ENCODE peak calls at places on chromosome 15, in six cellular contexts. B, P, G, J, A and D are unnamed samples.

GRCh38 chr15:41568350-41569017 is 9.5 kb downstream of the TYRO3 start:
- DNase-seq in B (no peak), P (no peak), G (no peak), J (no peak), A (no peak), D (peak)

GRCh38 chr15:83694030-83694429 is 40.1 kb downstream of the ADAMTSL3 start:
- DNase-seq in B (peak), P (no peak), G (no peak), J (no peak), A (no peak), D (no peak)

GRCh38 chr15:41940441-41940857 is 31.9 kb downstream of the EHD4 start:
- DNase-seq in B (peak), P (peak), G (peak), J (peak), A (no peak), D (no peak)

GRCh38 chr15:59762558-59762957 is 73.4 kb upstream of the BNIP2 start:
- DNase-seq in B (no peak), P (peak), G (no peak), J (no peak), A (no peak), D (no peak)

GRCh38 chr15:42918047-42918446 is 2.5 kb downstream of the TTBK2 start:
- DNase-seq in B (no peak), P (no peak), G (no peak), J (no peak), A (no peak), D (no peak)

GRCh38 chr15:48766196-48766595 is 44.7 kb downstream of the CEP152 start:
- DNase-seq in B (peak), P (no peak), G (no peak), J (no peak), A (no peak), D (no peak)

GRCh38 chr15:61943992-61944391 is 116.3 kb downstream of the VPS13C start:
- DNase-seq in B (no peak), P (no peak), G (no peak), J (no peak), A (no peak), D (no peak)

GRCh38 chr15:85689729-85690128 is 105.0 kb downstream of the KLHL25 start:
- DNase-seq in B (no peak), P (no peak), G (peak), J (peak), A (no peak), D (peak)

GRCh38 chr15:78006567-78007205 is 70.8 kb downstream of the TBC1D2B start:
- DNase-seq in B (no peak), P (no peak), G (no peak), J (no peak), A (no peak), D (no peak)

GRCh38 chr15:68788265-68788624 is 32.5 kb downstream of the ANP32A start:
- DNase-seq in B (no peak), P (no peak), G (no peak), J (no peak), A (no peak), D (no peak)

GRCh38 chr15:93034512-93034911 is 54.5 kb downstream of the RGMA start:
- DNase-seq in B (no peak), P (no peak), G (no peak), J (no peak), A (no peak), D (no peak)

GRCh38 chr15:61155741-61156700 is 73.1 kb downstream of the RORA start:
- DNase-seq in B (peak), P (peak), G (no peak), J (no peak), A (no peak), D (no peak)

GRCh38 chr15:74222705-74223104 is 13.4 kb upstream of the CCDC33 start:
- DNase-seq in B (no peak), P (no peak), G (no peak), J (no peak), A (peak), D (no peak)

GRCh38 chr15:70526221-70526973 is 237.0 kb downstream of the UACA start:
- DNase-seq in B (peak), P (peak), G (no peak), J (no peak), A (peak), D (peak)

GRCh38 chr15:59160880-59161593 is 45.6 kb upstream of the LDHAL6B start:
- DNase-seq in B (peak), P (no peak), G (no peak), J (peak), A (peak), D (no peak)

GRCh38 chr15:90261811-90262210 is 3.7 kb upstream of the NGRN start:
- DNase-seq in B (peak), P (peak), G (no peak), J (no peak), A (no peak), D (no peak)

GRCh38 chr15:84839714-84840113 is 22.6 kb downstream of the ALPK3 start:
- DNase-seq in B (no peak), P (no peak), G (no peak), J (no peak), A (no peak), D (no peak)

GRCh38 chr15:81091889-81092558 is 42.0 kb upstream of the CFAP161 start:
- DNase-seq in B (peak), P (peak), G (no peak), J (no peak), A (no peak), D (no peak)

GRCh38 chr15:31400222-31400927 is 73.7 kb downstream of the KLF13 start:
- DNase-seq in B (peak), P (no peak), G (no peak), J (no peak), A (no peak), D (no peak)

GRCh38 chr15:62637498-62637897 is 405.0 kb upstream of the TPM1 start:
- DNase-seq in B (no peak), P (no peak), G (no peak), J (no peak), A (no peak), D (no peak)

GRCh38 chr15:69881310-69881660 is 216.4 kb downstream of the TLE3 start:
- DNase-seq in B (no peak), P (peak), G (no peak), J (no peak), A (no peak), D (no peak)

GRCh38 chr15:92449476-92449875 is 55.8 kb downstream of the ST8SIA2 start:
- DNase-seq in B (peak), P (peak), G (no peak), J (no peak), A (no peak), D (peak)

GRCh38 chr15:55587321-55588069 is 650 bp downstream of the PYGO1 start:
- DNase-seq in B (peak), P (peak), G (no peak), J (no peak), A (peak), D (peak)

GRCh38 chr15:84734794-84735479 is 13.5 kb upstream of the ZNF592 start:
- DNase-seq in B (peak), P (peak), G (peak), J (peak), A (no peak), D (no peak)

GRCh38 chr15:91469627-91470567 is 369.8 kb downstream of the SV2B start:
- DNase-seq in B (no peak), P (no peak), G (peak), J (peak), A (no peak), D (no peak)

GRCh38 chr15:81752149-81752942 is 293.5 kb downstream of the MEX3B start:
- DNase-seq in B (no peak), P (peak), G (no peak), J (no peak), A (peak), D (peak)